ENCODE peak calls at places on chromosome 15, in nine cellular contexts. V, D, L, J, Y, U, M, T and P are unnamed samples.

GRCh38 chr15:26682765-26683164 is 90.1 kb downstream of the GABRB3 start:
- DNase-seq in V (no peak), D (no peak), L (no peak), J (no peak), Y (no peak), U (no peak), M (no peak), T (no peak), P (peak)

GRCh38 chr15:64619880-64620839 is 155.2 kb downstream of the RBPMS2 start:
- DNase-seq in V (no peak), D (peak), L (no peak), J (no peak), Y (no peak), U (peak), M (no peak), T (peak), P (no peak)

GRCh38 chr15:77599899-77600298 is 32.8 kb downstream of the LINGO1 start:
- DNase-seq in V (no peak), D (peak), L (peak), J (no peak), Y (peak), U (peak), M (no peak), T (peak), P (peak)

GRCh38 chr15:70528270-70528706 is 235.1 kb downstream of the UACA start:
- DNase-seq in V (no peak), D (no peak), L (no peak), J (peak), Y (no peak), U (peak), M (no peak), T (peak), P (no peak)

GRCh38 chr15:66931768-66932633 is 133.4 kb upstream of the SMAD3 start:
- DNase-seq in V (no peak), D (peak), L (peak), J (no peak), Y (no peak), U (peak), M (no peak), T (no peak), P (peak)

GRCh38 chr15:33460166-33460805 is 149.5 kb downstream of the RYR3 start:
- DNase-seq in V (no peak), D (no peak), L (no peak), J (no peak), Y (no peak), U (no peak), M (no peak), T (no peak), P (no peak)

GRCh38 chr15:88604381-88604951 is 16.7 kb upstream of the AEN start:
- DNase-seq in V (no peak), D (no peak), L (no peak), J (no peak), Y (peak), U (no peak), M (no peak), T (no peak), P (no peak)

GRCh38 chr15:37765809-37766208 is 168.6 kb upstream of the TMCO5A start:
- DNase-seq in V (no peak), D (peak), L (no peak), J (no peak), Y (no peak), U (peak), M (no peak), T (no peak), P (no peak)

GRCh38 chr15:35427091-35427490 is 118.9 kb downstream of the DPH6 start:
- DNase-seq in V (no peak), D (peak), L (peak), J (no peak), Y (no peak), U (peak), M (no peak), T (no peak), P (no peak)